ENCODE peak calls at places on chromosome 15, in nine cellular contexts. Y, L, J, H, I, V, N, F and Q are unnamed samples.

GRCh38 chr15:78675206-78675605 is 34.2 kb upstream of the CHRNB4 start:
- DNase-seq in Y (no peak), L (no peak), J (no peak), H (no peak), I (no peak), V (no peak), N (no peak), F (no peak), Q (no peak)

GRCh38 chr15:25850154-25851111 is 12.7 kb downstream of the ATP10A start:
- DNase-seq in Y (no peak), L (peak; percentile 70), J (peak; percentile 74), H (peak; percentile 56), I (peak; percentile 64), V (peak; percentile 60), N (peak; percentile 78), F (peak; percentile 77), Q (peak; percentile 66)

GRCh38 chr15:95884276-95884675 is 446.2 kb upstream of the NR2F2 start:
- DNase-seq in Y (no peak), L (peak; percentile 59), J (no peak), H (no peak), I (no peak), V (no peak), N (peak; percentile 14), F (no peak), Q (no peak)

GRCh38 chr15:72070817-72071447 is 47.0 kb downstream of the MYO9A start:
- DNase-seq in Y (no peak), L (no peak), J (no peak), H (no peak), I (no peak), V (no peak), N (no peak), F (no peak), Q (no peak)

GRCh38 chr15:59131456-59131855 is 26.5 kb downstream of the CCNB2 start:
- DNase-seq in Y (no peak), L (no peak), J (no peak), H (no peak), I (no peak), V (no peak), N (no peak), F (no peak), Q (no peak)

GRCh38 chr15:94075349-94075748 is 156.0 kb upstream of the MCTP2 start:
- DNase-seq in Y (no peak), L (no peak), J (no peak), H (no peak), I (peak; percentile 34), V (no peak), N (peak; percentile 29), F (peak; percentile 52), Q (no peak)

GRCh38 chr15:52778457-52778856 is 11.7 kb downstream of the ONECUT1 start:
- DNase-seq in Y (no peak), L (peak; percentile 59), J (no peak), H (no peak), I (no peak), V (no peak), N (no peak), F (no peak), Q (no peak)

GRCh38 chr15:30872341-30872748 is 31.4 kb upstream of the FAN1 start:
- DNase-seq in Y (no peak), L (no peak), J (no peak), H (peak; percentile 41), I (no peak), V (no peak), N (no peak), F (no peak), Q (no peak)

GRCh38 chr15:69025320-69025719 is 10.8 kb downstream of the NOX5 start:
- DNase-seq in Y (no peak), L (no peak), J (no peak), H (no peak), I (no peak), V (no peak), N (peak; percentile 17), F (no peak), Q (no peak)

GRCh38 chr15:89179966-89180875 is 41.2 kb downstream of the RLBP1 start:
- DNase-seq in Y (no peak), L (no peak), J (no peak), H (no peak), I (no peak), V (no peak), N (peak; percentile 47), F (no peak), Q (no peak)

GRCh38 chr15:47945869-47946666 is 174.7 kb upstream of the SLC24A5 start:
- DNase-seq in Y (no peak), L (no peak), J (no peak), H (no peak), I (no peak), V (no peak), N (no peak), F (no peak), Q (no peak)

GRCh38 chr15:51796777-51797474 is 32.5 kb upstream of the TMOD3 start:
- DNase-seq in Y (peak; percentile 61), L (peak; percentile 12), J (no peak), H (peak; percentile 32), I (no peak), V (peak; percentile 49), N (no peak), F (no peak), Q (no peak)

GRCh38 chr15:35181538-35181937 is 96.4 kb upstream of the NANOGP8 start:
- DNase-seq in Y (peak; percentile 21), L (no peak), J (no peak), H (peak; percentile 50), I (no peak), V (no peak), N (peak; percentile 54), F (no peak), Q (no peak)

GRCh38 chr15:67997996-67998395 is 56.1 kb upstream of the PIAS1 start:
- DNase-seq in Y (peak; percentile 92), L (no peak), J (no peak), H (peak; percentile 94), I (no peak), V (peak; percentile 47), N (peak; percentile 33), F (no peak), Q (no peak)

GRCh38 chr15:58475573-58476524 is 44.1 kb downstream of the LIPC start:
- DNase-seq in Y (peak; percentile 54), L (no peak), J (no peak), H (peak; percentile 67), I (no peak), V (no peak), N (peak; percentile 88), F (no peak), Q (no peak)

GRCh38 chr15:31540633-31541032 is 214.0 kb downstream of the KLF13 start:
- DNase-seq in Y (no peak), L (no peak), J (no peak), H (no peak), I (no peak), V (no peak), N (no peak), F (no peak), Q (no peak)

GRCh38 chr15:49901867-49902775 is 216.9 kb downstream of the ATP8B4 start:
- DNase-seq in Y (peak; percentile 43), L (no peak), J (no peak), H (peak; percentile 41), I (no peak), V (no peak), N (peak; percentile 32), F (no peak), Q (no peak)
- TF ChIP-seq CTCF in Y (peak; percentile 52), L (no peak), J (no peak), H (peak; percentile 44), I (no peak), V (peak; percentile 72), N (peak; percentile 44), F (peak; percentile 33), Q (no peak)

GRCh38 chr15:101642361-101642760 is 9.8 kb downstream of the TM2D3 start:
- DNase-seq in Y (no peak), L (no peak), J (no peak), H (no peak), I (no peak), V (no peak), N (no peak), F (no peak), Q (no peak)
- TF ChIP-seq CTCF in Y (no peak), L (no peak), J (no peak), H (no peak), I (no peak), V (no peak), N (no peak), F (no peak), Q (no peak)

GRCh38 chr15:85554852-85555521 is 174.6 kb downstream of the AKAP13 start:
- DNase-seq in Y (no peak), L (no peak), J (no peak), H (no peak), I (no peak), V (no peak), N (no peak), F (no peak), Q (no peak)

GRCh38 chr15:85545757-85546156 is 165.4 kb downstream of the AKAP13 start:
- DNase-seq in Y (no peak), L (no peak), J (no peak), H (no peak), I (no peak), V (no peak), N (no peak), F (no peak), Q (no peak)

GRCh38 chr15:85545185-85545584 is 164.8 kb downstream of the AKAP13 start:
- DNase-seq in Y (peak; percentile 38), L (no peak), J (no peak), H (no peak), I (no peak), V (no peak), N (no peak), F (no peak), Q (no peak)

GRCh38 chr15:85551221-85551832 is 170.9 kb downstream of the AKAP13 start:
- DNase-seq in Y (no peak), L (no peak), J (no peak), H (no peak), I (no peak), V (no peak), N (no peak), F (no peak), Q (no peak)

GRCh38 chr15:85550283-85550682 is 169.9 kb downstream of the AKAP13 start:
- DNase-seq in Y (no peak), L (no peak), J (no peak), H (peak; percentile 17), I (no peak), V (no peak), N (no peak), F (no peak), Q (no peak)
- TF ChIP-seq CTCF in Y (no peak), L (no peak), J (no peak), H (no peak), I (no peak), V (no peak), N (no peak), F (no peak), Q (no peak)

DNA sequence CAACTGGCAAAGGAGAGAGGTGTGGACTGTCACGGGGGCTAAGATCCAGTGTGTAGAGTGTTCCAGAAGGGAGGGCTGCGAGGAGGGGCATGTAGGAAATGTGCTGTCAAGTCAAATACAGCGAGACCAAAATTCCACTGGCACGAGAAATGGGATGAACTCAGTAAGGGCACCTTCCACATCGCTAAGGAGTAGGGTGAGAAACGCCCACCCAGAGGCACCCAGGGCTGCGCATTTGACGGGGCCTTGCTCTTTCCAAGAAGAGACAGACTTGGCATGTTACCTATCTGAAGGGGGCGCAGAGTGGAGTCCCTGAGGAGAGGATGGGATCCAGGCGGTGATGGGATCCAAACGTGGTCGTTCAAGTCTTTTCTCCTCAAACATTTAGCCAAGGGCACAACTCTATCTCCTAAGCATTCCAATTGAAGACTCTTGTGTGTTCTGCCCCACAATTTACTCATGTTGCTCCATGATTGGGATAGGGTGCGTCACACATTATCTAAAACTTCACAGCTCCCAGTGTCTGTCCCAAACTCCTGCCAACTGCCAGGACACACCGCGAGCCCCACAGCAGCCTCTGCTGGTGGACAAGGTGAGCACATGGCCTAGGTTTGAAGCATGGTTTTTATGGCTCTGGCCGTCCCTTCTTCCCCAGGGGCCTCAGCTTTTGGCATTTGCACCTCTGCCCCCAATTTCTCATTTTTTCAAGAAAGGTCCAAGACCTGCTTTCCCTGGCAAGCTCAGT is 7.6 kb downstream of the SELENOS start:
- DNase-seq in Y (peak; percentile 29), L (peak; percentile 69), J (no peak), H (peak; percentile 24), I (no peak), V (no peak), N (peak; percentile 29), F (peak; percentile 41), Q (no peak)
- TF ChIP-seq CTCF in Y (peak; percentile 40), L (peak; percentile 74), J (no peak), H (peak; percentile 64), I (no peak), V (peak; percentile 35), N (peak; percentile 26), F (peak; percentile 61), Q (peak; percentile 30)